ENCODE peak calls at places on chromosomes 2 and 18, in seven cellular contexts. One of them, this sample, is unnamed.

GRCh38 chr2:120847700-120848321 is 112.1 kb downstream of the GLI2 start:
- DNase-seq in C1 segment of cervical spinal cord: no peak
- DNase-seq in AG20443: no peak
- DNase-seq in HL-60: no peak
- DNase-seq in stimulated activated naive B cell treated with anti-CD40 and anti-IgM and Interleukin-4, amounts not matched to agents 10 μg/mL and 1 μg/mL and 100 μg/mL, for 72 hours: no peak
- DNase-seq in NCI-H1105: no peak
- DNase-seq in left colon: no peak
- DNase-seq in this sample: peak; percentile 30

GRCh38 chr2:177265834-177266817 is 1.6 kb upstream of the NFE2L2 start:
- DNase-seq in C1 segment of cervical spinal cord: no peak
- DNase-seq in AG20443: no peak
- DNase-seq in HL-60: no peak
- DNase-seq in stimulated activated naive B cell treated with anti-CD40 and anti-IgM and Interleukin-4, amounts not matched to agents 10 μg/mL and 1 μg/mL and 100 μg/mL, for 72 hours: no peak
- DNase-seq in NCI-H1105: no peak
- DNase-seq in left colon: no peak
- DNase-seq in this sample: no peak

GRCh38 chr2:120180066-120180465 is 43.1 kb downstream of the TMEM185B start:
- DNase-seq in C1 segment of cervical spinal cord: no peak
- DNase-seq in AG20443: no peak
- DNase-seq in HL-60: no peak
- DNase-seq in stimulated activated naive B cell treated with anti-CD40 and anti-IgM and Interleukin-4, amounts not matched to agents 10 μg/mL and 1 μg/mL and 100 μg/mL, for 72 hours: no peak
- DNase-seq in NCI-H1105: no peak
- DNase-seq in left colon: no peak
- DNase-seq in this sample: no peak

GRCh38 chr18:42255908-42256765 is 301.1 kb downstream of the PIK3C3 start:
- DNase-seq in C1 segment of cervical spinal cord: no peak
- DNase-seq in AG20443: no peak
- DNase-seq in HL-60: no peak
- DNase-seq in stimulated activated naive B cell treated with anti-CD40 and anti-IgM and Interleukin-4, amounts not matched to agents 10 μg/mL and 1 μg/mL and 100 μg/mL, for 72 hours: no peak
- DNase-seq in NCI-H1105: no peak
- DNase-seq in left colon: no peak
- DNase-seq in this sample: no peak

GRCh38 chr2:229410312-229410711 is 139.2 kb upstream of the PID1 start:
- DNase-seq in C1 segment of cervical spinal cord: no peak
- DNase-seq in AG20443: no peak
- DNase-seq in HL-60: no peak
- DNase-seq in stimulated activated naive B cell treated with anti-CD40 and anti-IgM and Interleukin-4, amounts not matched to agents 10 μg/mL and 1 μg/mL and 100 μg/mL, for 72 hours: no peak
- DNase-seq in NCI-H1105: no peak
- DNase-seq in left colon: no peak
- DNase-seq in this sample: no peak

GRCh38 chr2:52084760-52085159 is 1052.8 kb upstream of the NRXN1 start:
- DNase-seq in C1 segment of cervical spinal cord: no peak
- DNase-seq in AG20443: no peak
- DNase-seq in HL-60: no peak
- DNase-seq in stimulated activated naive B cell treated with anti-CD40 and anti-IgM and Interleukin-4, amounts not matched to agents 10 μg/mL and 1 μg/mL and 100 μg/mL, for 72 hours: no peak
- DNase-seq in NCI-H1105: no peak
- DNase-seq in left colon: no peak
- DNase-seq in this sample: no peak

GRCh38 chr2:236879416-236879963 is 206.2 kb upstream of the COPS8 start:
- DNase-seq in C1 segment of cervical spinal cord: no peak
- DNase-seq in AG20443: no peak
- DNase-seq in HL-60: no peak
- DNase-seq in stimulated activated naive B cell treated with anti-CD40 and anti-IgM and Interleukin-4, amounts not matched to agents 10 μg/mL and 1 μg/mL and 100 μg/mL, for 72 hours: no peak
- DNase-seq in NCI-H1105: no peak
- DNase-seq in left colon: no peak
- DNase-seq in this sample: no peak

GRCh38 chr2:33160217-33160616 is 213.5 kb downstream of the LTBP1 start:
- DNase-seq in C1 segment of cervical spinal cord: no peak
- DNase-seq in AG20443: no peak
- DNase-seq in HL-60: no peak
- DNase-seq in stimulated activated naive B cell treated with anti-CD40 and anti-IgM and Interleukin-4, amounts not matched to agents 10 μg/mL and 1 μg/mL and 100 μg/mL, for 72 hours: no peak
- DNase-seq in NCI-H1105: no peak
- DNase-seq in left colon: no peak
- DNase-seq in this sample: no peak

GRCh38 chr2:191666733-191667132 is 11.2 kb upstream of the NABP1 start:
- DNase-seq in C1 segment of cervical spinal cord: no peak
- DNase-seq in AG20443: no peak
- DNase-seq in HL-60: peak; percentile 61
- DNase-seq in stimulated activated naive B cell treated with anti-CD40 and anti-IgM and Interleukin-4, amounts not matched to agents 10 μg/mL and 1 μg/mL and 100 μg/mL, for 72 hours: peak; percentile 63
- DNase-seq in NCI-H1105: no peak
- DNase-seq in left colon: no peak
- DNase-seq in this sample: no peak

GRCh38 chr2:71856709-71857525 is 290.7 kb downstream of the CYP26B1 start:
- DNase-seq in C1 segment of cervical spinal cord: no peak
- DNase-seq in AG20443: no peak
- DNase-seq in HL-60: no peak
- DNase-seq in stimulated activated naive B cell treated with anti-CD40 and anti-IgM and Interleukin-4, amounts not matched to agents 10 μg/mL and 1 μg/mL and 100 μg/mL, for 72 hours: no peak
- DNase-seq in NCI-H1105: no peak
- DNase-seq in left colon: no peak
- DNase-seq in this sample: no peak

GRCh38 chr2:119198267-119198840 is 25.3 kb upstream of the STEAP3 start:
- DNase-seq in C1 segment of cervical spinal cord: no peak
- DNase-seq in AG20443: no peak
- DNase-seq in HL-60: no peak
- DNase-seq in stimulated activated naive B cell treated with anti-CD40 and anti-IgM and Interleukin-4, amounts not matched to agents 10 μg/mL and 1 μg/mL and 100 μg/mL, for 72 hours: no peak
- DNase-seq in NCI-H1105: no peak
- DNase-seq in left colon: no peak
- DNase-seq in this sample: no peak

GRCh38 chr2:33221046-33221784 is 255.2 kb upstream of the RASGRP3 start:
- DNase-seq in C1 segment of cervical spinal cord: no peak
- DNase-seq in AG20443: no peak
- DNase-seq in HL-60: no peak
- DNase-seq in stimulated activated naive B cell treated with anti-CD40 and anti-IgM and Interleukin-4, amounts not matched to agents 10 μg/mL and 1 μg/mL and 100 μg/mL, for 72 hours: no peak
- DNase-seq in NCI-H1105: no peak
- DNase-seq in left colon: no peak
- DNase-seq in this sample: no peak

GRCh38 chr2:16960579-16960978 is 294.9 kb upstream of the CYRIA start:
- DNase-seq in C1 segment of cervical spinal cord: no peak
- DNase-seq in AG20443: no peak
- DNase-seq in HL-60: no peak
- DNase-seq in stimulated activated naive B cell treated with anti-CD40 and anti-IgM and Interleukin-4, amounts not matched to agents 10 μg/mL and 1 μg/mL and 100 μg/mL, for 72 hours: peak; percentile 21
- DNase-seq in NCI-H1105: no peak
- DNase-seq in left colon: no peak
- DNase-seq in this sample: no peak

GRCh38 chr18:58336605-58337004 is 292.3 kb downstream of the ALPK2 start:
- DNase-seq in C1 segment of cervical spinal cord: no peak
- DNase-seq in AG20443: no peak
- DNase-seq in HL-60: no peak
- DNase-seq in stimulated activated naive B cell treated with anti-CD40 and anti-IgM and Interleukin-4, amounts not matched to agents 10 μg/mL and 1 μg/mL and 100 μg/mL, for 72 hours: no peak
- DNase-seq in NCI-H1105: no peak
- DNase-seq in left colon: no peak
- DNase-seq in this sample: no peak

GRCh38 chr2:20514596-20515269 is 67.9 kb downstream of the RHOB start:
- DNase-seq in C1 segment of cervical spinal cord: no peak
- DNase-seq in AG20443: peak; percentile 95
- DNase-seq in HL-60: no peak
- DNase-seq in stimulated activated naive B cell treated with anti-CD40 and anti-IgM and Interleukin-4, amounts not matched to agents 10 μg/mL and 1 μg/mL and 100 μg/mL, for 72 hours: no peak
- DNase-seq in NCI-H1105: no peak
- DNase-seq in left colon: no peak
- DNase-seq in this sample: no peak

GRCh38 chr18:37712776-37713175 is 147.2 kb upstream of the CELF4 start:
- DNase-seq in C1 segment of cervical spinal cord: no peak
- DNase-seq in AG20443: no peak
- DNase-seq in HL-60: no peak
- DNase-seq in stimulated activated naive B cell treated with anti-CD40 and anti-IgM and Interleukin-4, amounts not matched to agents 10 μg/mL and 1 μg/mL and 100 μg/mL, for 72 hours: no peak
- DNase-seq in NCI-H1105: no peak
- DNase-seq in left colon: no peak
- DNase-seq in this sample: no peak

GRCh38 chr2:216692636-216693413 is 2.5 kb downstream of the IGFBP5 start:
- DNase-seq in C1 segment of cervical spinal cord: no peak
- DNase-seq in AG20443: peak; percentile 83
- DNase-seq in HL-60: no peak
- DNase-seq in stimulated activated naive B cell treated with anti-CD40 and anti-IgM and Interleukin-4, amounts not matched to agents 10 μg/mL and 1 μg/mL and 100 μg/mL, for 72 hours: peak; percentile 44
- DNase-seq in NCI-H1105: peak; percentile 90
- DNase-seq in left colon: peak; percentile 76
- DNase-seq in this sample: peak; percentile 53

GRCh38 chr18:70384181-70384790 is 95.4 kb downstream of the SOCS6 start:
- DNase-seq in C1 segment of cervical spinal cord: no peak
- DNase-seq in AG20443: peak; percentile 72
- DNase-seq in HL-60: no peak
- DNase-seq in stimulated activated naive B cell treated with anti-CD40 and anti-IgM and Interleukin-4, amounts not matched to agents 10 μg/mL and 1 μg/mL and 100 μg/mL, for 72 hours: no peak
- DNase-seq in NCI-H1105: no peak
- DNase-seq in left colon: no peak
- DNase-seq in this sample: no peak

GRCh38 chr2:119367472-119368099 is 809 bp downstream of the DBI start:
- DNase-seq in C1 segment of cervical spinal cord: peak; percentile 70
- DNase-seq in AG20443: peak; percentile 57
- DNase-seq in HL-60: no peak
- DNase-seq in stimulated activated naive B cell treated with anti-CD40 and anti-IgM and Interleukin-4, amounts not matched to agents 10 μg/mL and 1 μg/mL and 100 μg/mL, for 72 hours: peak; percentile 39
- DNase-seq in NCI-H1105: peak; percentile 22
- DNase-seq in left colon: peak; percentile 81
- DNase-seq in this sample: peak; percentile 51

GRCh38 chr2:37523861-37524362 is 147.5 kb downstream of the CDC42EP3 start:
- DNase-seq in C1 segment of cervical spinal cord: no peak
- DNase-seq in AG20443: peak; percentile 72
- DNase-seq in HL-60: peak; percentile 25
- DNase-seq in stimulated activated naive B cell treated with anti-CD40 and anti-IgM and Interleukin-4, amounts not matched to agents 10 μg/mL and 1 μg/mL and 100 μg/mL, for 72 hours: no peak
- DNase-seq in NCI-H1105: no peak
- DNase-seq in left colon: peak; percentile 46
- DNase-seq in this sample: peak; percentile 27

GRCh38 chr2:85168984-85169383 is 35.8 kb downstream of the TCF7L1 start:
- DNase-seq in C1 segment of cervical spinal cord: no peak
- DNase-seq in AG20443: no peak
- DNase-seq in HL-60: no peak
- DNase-seq in stimulated activated naive B cell treated with anti-CD40 and anti-IgM and Interleukin-4, amounts not matched to agents 10 μg/mL and 1 μg/mL and 100 μg/mL, for 72 hours: no peak
- DNase-seq in NCI-H1105: no peak
- DNase-seq in left colon: no peak
- DNase-seq in this sample: no peak

GRCh38 chr2:225282858-225283693 is 116.4 kb upstream of the NYAP2 start:
- DNase-seq in C1 segment of cervical spinal cord: no peak
- DNase-seq in AG20443: peak; percentile 50
- DNase-seq in HL-60: no peak
- DNase-seq in stimulated activated naive B cell treated with anti-CD40 and anti-IgM and Interleukin-4, amounts not matched to agents 10 μg/mL and 1 μg/mL and 100 μg/mL, for 72 hours: no peak
- DNase-seq in NCI-H1105: peak; percentile 9
- DNase-seq in left colon: no peak
- DNase-seq in this sample: no peak

GRCh38 chr2:153071090-153071489 is 352.7 kb downstream of the ARL6IP6 start:
- DNase-seq in C1 segment of cervical spinal cord: no peak
- DNase-seq in AG20443: no peak
- DNase-seq in HL-60: no peak
- DNase-seq in stimulated activated naive B cell treated with anti-CD40 and anti-IgM and Interleukin-4, amounts not matched to agents 10 μg/mL and 1 μg/mL and 100 μg/mL, for 72 hours: no peak
- DNase-seq in NCI-H1105: no peak
- DNase-seq in left colon: no peak
- DNase-seq in this sample: no peak

GRCh38 chr2:1744151-1744445 is 217 bp downstream of the PXDN start:
- DNase-seq in C1 segment of cervical spinal cord: no peak
- DNase-seq in AG20443: no peak
- DNase-seq in HL-60: no peak
- DNase-seq in stimulated activated naive B cell treated with anti-CD40 and anti-IgM and Interleukin-4, amounts not matched to agents 10 μg/mL and 1 μg/mL and 100 μg/mL, for 72 hours: no peak
- DNase-seq in NCI-H1105: no peak
- DNase-seq in left colon: no peak
- DNase-seq in this sample: no peak

GRCh38 chr2:239947361-239948045 is 77.6 kb downstream of the NDUFA10 start:
- DNase-seq in C1 segment of cervical spinal cord: peak; percentile 36
- DNase-seq in AG20443: no peak
- DNase-seq in HL-60: no peak
- DNase-seq in stimulated activated naive B cell treated with anti-CD40 and anti-IgM and Interleukin-4, amounts not matched to agents 10 μg/mL and 1 μg/mL and 100 μg/mL, for 72 hours: no peak
- DNase-seq in NCI-H1105: no peak
- DNase-seq in left colon: peak; percentile 24
- DNase-seq in this sample: no peak

GRCh38 chr2:69612707-69613106 is 30.8 kb downstream of the AAK1 start:
- DNase-seq in C1 segment of cervical spinal cord: no peak
- DNase-seq in AG20443: no peak
- DNase-seq in HL-60: no peak
- DNase-seq in stimulated activated naive B cell treated with anti-CD40 and anti-IgM and Interleukin-4, amounts not matched to agents 10 μg/mL and 1 μg/mL and 100 μg/mL, for 72 hours: no peak
- DNase-seq in NCI-H1105: no peak
- DNase-seq in left colon: no peak
- DNase-seq in this sample: no peak

GRCh38 chr18:25409971-25410370 is 58.0 kb upstream of the ZNF521 start:
- DNase-seq in C1 segment of cervical spinal cord: no peak
- DNase-seq in AG20443: no peak
- DNase-seq in HL-60: no peak
- DNase-seq in stimulated activated naive B cell treated with anti-CD40 and anti-IgM and Interleukin-4, amounts not matched to agents 10 μg/mL and 1 μg/mL and 100 μg/mL, for 72 hours: no peak
- DNase-seq in NCI-H1105: no peak
- DNase-seq in left colon: no peak
- DNase-seq in this sample: no peak

GRCh38 chr18:62332964-62333695 is 8.0 kb downstream of the TNFRSF11A start:
- DNase-seq in C1 segment of cervical spinal cord: no peak
- DNase-seq in AG20443: no peak
- DNase-seq in HL-60: no peak
- DNase-seq in stimulated activated naive B cell treated with anti-CD40 and anti-IgM and Interleukin-4, amounts not matched to agents 10 μg/mL and 1 μg/mL and 100 μg/mL, for 72 hours: no peak
- DNase-seq in NCI-H1105: no peak
- DNase-seq in left colon: no peak
- DNase-seq in this sample: no peak

GRCh38 chr2:96340493-96341414 is 5.2 kb downstream of the NCAPH start:
- DNase-seq in C1 segment of cervical spinal cord: no peak
- DNase-seq in AG20443: no peak
- DNase-seq in HL-60: no peak
- DNase-seq in stimulated activated naive B cell treated with anti-CD40 and anti-IgM and Interleukin-4, amounts not matched to agents 10 μg/mL and 1 μg/mL and 100 μg/mL, for 72 hours: no peak
- DNase-seq in NCI-H1105: no peak
- DNase-seq in left colon: no peak
- DNase-seq in this sample: no peak

GRCh38 chr2:36912692-36913091 is 53.6 kb downstream of the STRN start:
- DNase-seq in C1 segment of cervical spinal cord: no peak
- DNase-seq in AG20443: peak; percentile 16
- DNase-seq in HL-60: no peak
- DNase-seq in stimulated activated naive B cell treated with anti-CD40 and anti-IgM and Interleukin-4, amounts not matched to agents 10 μg/mL and 1 μg/mL and 100 μg/mL, for 72 hours: no peak
- DNase-seq in NCI-H1105: no peak
- DNase-seq in left colon: no peak
- DNase-seq in this sample: no peak

GRCh38 chr18:48706630-48707206 is 167.9 kb downstream of the CTIF start:
- DNase-seq in C1 segment of cervical spinal cord: no peak
- DNase-seq in AG20443: no peak
- DNase-seq in HL-60: no peak
- DNase-seq in stimulated activated naive B cell treated with anti-CD40 and anti-IgM and Interleukin-4, amounts not matched to agents 10 μg/mL and 1 μg/mL and 100 μg/mL, for 72 hours: no peak
- DNase-seq in NCI-H1105: no peak
- DNase-seq in left colon: no peak
- DNase-seq in this sample: no peak

GRCh38 chr18:39604836-39605235 is 2039.2 kb upstream of the CELF4 start:
- DNase-seq in C1 segment of cervical spinal cord: no peak
- DNase-seq in AG20443: peak; percentile 37
- DNase-seq in HL-60: no peak
- DNase-seq in stimulated activated naive B cell treated with anti-CD40 and anti-IgM and Interleukin-4, amounts not matched to agents 10 μg/mL and 1 μg/mL and 100 μg/mL, for 72 hours: no peak
- DNase-seq in NCI-H1105: no peak
- DNase-seq in left colon: no peak
- DNase-seq in this sample: no peak

GRCh38 chr18:73985855-73986254 is 161.8 kb downstream of the FBXO15 start:
- DNase-seq in C1 segment of cervical spinal cord: no peak
- DNase-seq in AG20443: no peak
- DNase-seq in HL-60: no peak
- DNase-seq in stimulated activated naive B cell treated with anti-CD40 and anti-IgM and Interleukin-4, amounts not matched to agents 10 μg/mL and 1 μg/mL and 100 μg/mL, for 72 hours: no peak
- DNase-seq in NCI-H1105: no peak
- DNase-seq in left colon: no peak
- DNase-seq in this sample: no peak

GRCh38 chr2:46800218-46800617 is 115.4 kb downstream of the MCFD2 start:
- DNase-seq in C1 segment of cervical spinal cord: no peak
- DNase-seq in AG20443: no peak
- DNase-seq in HL-60: no peak
- DNase-seq in stimulated activated naive B cell treated with anti-CD40 and anti-IgM and Interleukin-4, amounts not matched to agents 10 μg/mL and 1 μg/mL and 100 μg/mL, for 72 hours: no peak
- DNase-seq in NCI-H1105: no peak
- DNase-seq in left colon: no peak
- DNase-seq in this sample: no peak

GRCh38 chr2:43358688-43359201 is 132.3 kb upstream of the ZFP36L2 start:
- DNase-seq in C1 segment of cervical spinal cord: no peak
- DNase-seq in AG20443: no peak
- DNase-seq in HL-60: no peak
- DNase-seq in stimulated activated naive B cell treated with anti-CD40 and anti-IgM and Interleukin-4, amounts not matched to agents 10 μg/mL and 1 μg/mL and 100 μg/mL, for 72 hours: no peak
- DNase-seq in NCI-H1105: no peak
- DNase-seq in left colon: no peak
- DNase-seq in this sample: no peak